ENCODE peak calls at places on chromosome 20, in seven cellular contexts. One of them, this sample, is unnamed.

GRCh38 chr20:19233025-19233794 is 20.8 kb downstream of the SLC24A3 start:
- DNase-seq in HL-60: no peak
- DNase-seq in bronchial epithelial cell: no peak
- DNase-seq in WTC11: no peak
- DNase-seq in cardiac fibroblast: no peak
- DNase-seq in pancreas: no peak
- DNase-seq in PC-9: no peak
- DNase-seq in this sample: no peak

GRCh38 chr20:5264807-5265206 is 51.9 kb downstream of the PROKR2 start:
- DNase-seq in PC-9: no peak
- DNase-seq in pancreas: no peak
- DNase-seq in bronchial epithelial cell: no peak
- DNase-seq in HL-60: no peak
- DNase-seq in cardiac fibroblast: no peak
- DNase-seq in WTC11: no peak
- DNase-seq in this sample: no peak

GRCh38 chr20:41387433-41387832 is 20.8 kb upstream of the EMILIN3 start:
- DNase-seq in HL-60: no peak
- DNase-seq in PC-9: no peak
- DNase-seq in WTC11: peak
- DNase-seq in cardiac fibroblast: peak
- DNase-seq in pancreas: no peak
- DNase-seq in bronchial epithelial cell: no peak
- DNase-seq in this sample: no peak

GRCh38 chr20:49104365-49104648 is 58.2 kb downstream of the CSE1L start:
- DNase-seq in bronchial epithelial cell: no peak
- DNase-seq in cardiac fibroblast: no peak
- DNase-seq in PC-9: no peak
- DNase-seq in HL-60: no peak
- DNase-seq in WTC11: peak
- DNase-seq in pancreas: no peak
- DNase-seq in this sample: no peak

GRCh38 chr20:8151371-8151770 is 19.3 kb downstream of the PLCB1 start:
- DNase-seq in bronchial epithelial cell: no peak
- DNase-seq in cardiac fibroblast: peak
- DNase-seq in PC-9: no peak
- DNase-seq in pancreas: no peak
- DNase-seq in HL-60: no peak
- DNase-seq in WTC11: no peak
- DNase-seq in this sample: peak

GRCh38 chr20:43717616-43717995 is 9.2 kb downstream of the GTSF1L start:
- DNase-seq in cardiac fibroblast: no peak
- DNase-seq in WTC11: no peak
- DNase-seq in HL-60: no peak
- DNase-seq in bronchial epithelial cell: no peak
- DNase-seq in PC-9: no peak
- DNase-seq in pancreas: no peak
- DNase-seq in this sample: no peak

GRCh38 chr20:53822534-53822933 is 228.9 kb upstream of the ZNF217 start:
- DNase-seq in PC-9: no peak
- DNase-seq in bronchial epithelial cell: no peak
- DNase-seq in HL-60: no peak
- DNase-seq in WTC11: no peak
- DNase-seq in pancreas: no peak
- DNase-seq in cardiac fibroblast: no peak
- DNase-seq in this sample: no peak

GRCh38 chr20:44309763-44310663 is 989 bp downstream of the FITM2 start:
- DNase-seq in bronchial epithelial cell: peak
- DNase-seq in HL-60: no peak
- DNase-seq in PC-9: peak
- DNase-seq in pancreas: no peak
- DNase-seq in WTC11: no peak
- DNase-seq in cardiac fibroblast: peak
- DNase-seq in this sample: peak

GRCh38 chr20:44056010-44056698 is 130.8 kb downstream of the JPH2 start:
- DNase-seq in HL-60: no peak
- DNase-seq in pancreas: no peak
- DNase-seq in bronchial epithelial cell: peak
- DNase-seq in WTC11: peak
- DNase-seq in PC-9: peak
- DNase-seq in cardiac fibroblast: peak
- DNase-seq in this sample: no peak

GRCh38 chr20:39013662-39014109 is 51.5 kb downstream of the DHX35 start:
- DNase-seq in HL-60: no peak
- DNase-seq in cardiac fibroblast: no peak
- DNase-seq in WTC11: no peak
- DNase-seq in pancreas: no peak
- DNase-seq in PC-9: no peak
- DNase-seq in bronchial epithelial cell: no peak
- DNase-seq in this sample: peak

GRCh38 chr20:31869942-31870702 is at the start of the genes DUSP15 and TTLL9:
- DNase-seq in HL-60: no peak
- DNase-seq in cardiac fibroblast: no peak
- DNase-seq in PC-9: peak
- DNase-seq in pancreas: peak
- DNase-seq in WTC11: peak
- DNase-seq in bronchial epithelial cell: no peak
- DNase-seq in this sample: no peak

GRCh38 chr20:44089987-44090674 is 96.9 kb downstream of the JPH2 start:
- DNase-seq in cardiac fibroblast: peak
- DNase-seq in WTC11: no peak
- DNase-seq in pancreas: peak
- DNase-seq in PC-9: no peak
- DNase-seq in HL-60: peak
- DNase-seq in bronchial epithelial cell: peak
- DNase-seq in this sample: peak

GRCh38 chr20:4508773-4509172 is 212.9 kb upstream of the PRND start:
- DNase-seq in cardiac fibroblast: no peak
- DNase-seq in PC-9: no peak
- DNase-seq in WTC11: no peak
- DNase-seq in pancreas: no peak
- DNase-seq in bronchial epithelial cell: peak
- DNase-seq in HL-60: no peak
- DNase-seq in this sample: no peak

GRCh38 chr20:48092596-48093280 is 307.5 kb upstream of the SULF2 start:
- DNase-seq in pancreas: no peak
- DNase-seq in PC-9: no peak
- DNase-seq in WTC11: no peak
- DNase-seq in cardiac fibroblast: no peak
- DNase-seq in bronchial epithelial cell: no peak
- DNase-seq in HL-60: no peak
- DNase-seq in this sample: no peak

GRCh38 chr20:48703107-48703506 is 124.7 kb downstream of the PREX1 start:
- DNase-seq in WTC11: no peak
- DNase-seq in bronchial epithelial cell: no peak
- DNase-seq in HL-60: no peak
- DNase-seq in PC-9: no peak
- DNase-seq in pancreas: peak
- DNase-seq in cardiac fibroblast: no peak
- DNase-seq in this sample: no peak

GRCh38 chr20:44054118-44054517 is 132.9 kb downstream of the JPH2 start:
- DNase-seq in WTC11: no peak
- DNase-seq in pancreas: no peak
- DNase-seq in bronchial epithelial cell: no peak
- DNase-seq in cardiac fibroblast: no peak
- DNase-seq in PC-9: no peak
- DNase-seq in HL-60: no peak
- DNase-seq in this sample: no peak

DNA sequence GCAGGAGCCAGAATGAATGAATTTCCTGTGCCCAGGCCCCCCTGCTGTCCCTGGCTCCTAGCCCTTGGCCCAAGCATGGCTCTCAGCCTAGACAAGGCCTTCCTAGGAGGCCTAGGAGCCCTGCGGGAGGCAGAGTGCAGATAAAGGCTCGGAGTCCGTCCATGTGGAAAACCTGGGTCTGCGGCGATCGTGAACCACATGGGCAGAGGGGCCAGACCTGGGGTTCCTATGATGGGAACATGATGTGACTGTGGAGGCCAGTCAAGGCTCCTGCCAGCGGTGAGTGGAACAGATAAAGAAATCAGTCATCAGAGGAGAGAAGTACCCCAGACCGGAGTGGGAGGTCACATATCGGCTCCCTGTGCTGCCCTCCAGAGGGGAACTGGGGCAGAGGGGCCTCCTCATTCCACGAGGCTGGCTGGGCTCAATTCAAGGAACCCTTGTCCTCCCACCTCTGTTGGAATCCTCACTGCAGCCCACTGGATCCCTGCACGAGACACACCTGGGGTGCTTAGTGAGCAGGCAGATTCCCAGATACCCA is 5.8 kb upstream of the VSTM2L start:
- DNase-seq in PC-9: no peak
- DNase-seq in cardiac fibroblast: peak
- DNase-seq in pancreas: no peak
- DNase-seq in WTC11: peak
- DNase-seq in bronchial epithelial cell: no peak
- DNase-seq in HL-60: no peak
- DNase-seq in this sample: no peak
- TF ChIP-seq CTCF in PC-9: no peak
- TF ChIP-seq CTCF in cardiac fibroblast: peak
- TF ChIP-seq CTCF in pancreas: no peak
- TF ChIP-seq CTCF in WTC11: no peak
- TF ChIP-seq CTCF in bronchial epithelial cell: peak
- TF ChIP-seq CTCF in HL-60: no peak
- TF ChIP-seq CTCF in this sample: peak

DNA sequence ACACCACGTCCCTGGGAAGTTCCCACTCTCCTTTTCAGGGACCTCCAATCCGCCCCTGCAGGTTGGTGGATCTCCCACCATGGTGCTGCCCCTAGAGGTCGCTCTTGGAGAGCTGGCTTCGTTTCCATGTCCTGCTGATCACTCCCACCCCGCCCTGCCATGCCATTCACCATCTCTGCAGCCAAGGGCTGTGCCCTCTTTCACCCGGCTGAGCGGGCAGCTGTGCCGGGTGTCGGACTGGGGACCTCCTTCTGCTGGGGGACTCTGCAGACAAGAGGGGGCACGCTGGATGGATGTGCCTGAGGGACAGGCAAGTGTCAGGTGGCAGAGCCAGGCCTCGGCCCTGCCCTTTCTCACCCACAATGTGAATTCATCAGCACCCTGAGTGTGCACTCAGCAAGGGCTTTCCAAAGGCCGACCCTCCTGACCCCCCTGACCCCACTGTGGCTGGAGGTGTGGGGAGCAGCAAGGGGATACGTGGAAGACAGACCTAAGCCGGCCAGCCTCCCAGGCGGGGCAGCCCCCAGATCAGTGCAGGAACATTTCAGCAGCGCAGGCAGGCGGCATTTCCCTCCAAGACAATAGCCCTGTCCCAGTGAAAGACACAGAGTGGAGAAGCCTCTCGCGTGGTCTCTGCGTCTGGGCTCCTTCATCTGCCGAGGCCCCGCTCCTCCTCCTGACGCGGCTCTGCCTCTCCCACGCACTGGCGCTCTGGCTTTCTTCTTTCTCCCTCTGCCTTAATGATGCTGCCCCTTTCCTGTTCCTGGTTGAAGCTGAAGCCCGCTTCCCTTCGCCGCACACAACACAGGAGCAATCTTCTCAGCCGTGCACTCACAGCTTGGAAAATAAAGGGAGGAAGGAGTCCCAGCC is 347.2 kb downstream of the CDH4 start:
- DNase-seq in cardiac fibroblast: no peak
- DNase-seq in WTC11: peak
- DNase-seq in bronchial epithelial cell: no peak
- DNase-seq in HL-60: no peak
- DNase-seq in PC-9: no peak
- DNase-seq in pancreas: no peak
- DNase-seq in this sample: no peak
- TF ChIP-seq CTCF in cardiac fibroblast: no peak
- TF ChIP-seq CTCF in WTC11: peak
- TF ChIP-seq CTCF in bronchial epithelial cell: no peak
- TF ChIP-seq CTCF in HL-60: no peak
- TF ChIP-seq CTCF in PC-9: no peak
- TF ChIP-seq CTCF in pancreas: no peak
- TF ChIP-seq CTCF in this sample: no peak

DNA sequence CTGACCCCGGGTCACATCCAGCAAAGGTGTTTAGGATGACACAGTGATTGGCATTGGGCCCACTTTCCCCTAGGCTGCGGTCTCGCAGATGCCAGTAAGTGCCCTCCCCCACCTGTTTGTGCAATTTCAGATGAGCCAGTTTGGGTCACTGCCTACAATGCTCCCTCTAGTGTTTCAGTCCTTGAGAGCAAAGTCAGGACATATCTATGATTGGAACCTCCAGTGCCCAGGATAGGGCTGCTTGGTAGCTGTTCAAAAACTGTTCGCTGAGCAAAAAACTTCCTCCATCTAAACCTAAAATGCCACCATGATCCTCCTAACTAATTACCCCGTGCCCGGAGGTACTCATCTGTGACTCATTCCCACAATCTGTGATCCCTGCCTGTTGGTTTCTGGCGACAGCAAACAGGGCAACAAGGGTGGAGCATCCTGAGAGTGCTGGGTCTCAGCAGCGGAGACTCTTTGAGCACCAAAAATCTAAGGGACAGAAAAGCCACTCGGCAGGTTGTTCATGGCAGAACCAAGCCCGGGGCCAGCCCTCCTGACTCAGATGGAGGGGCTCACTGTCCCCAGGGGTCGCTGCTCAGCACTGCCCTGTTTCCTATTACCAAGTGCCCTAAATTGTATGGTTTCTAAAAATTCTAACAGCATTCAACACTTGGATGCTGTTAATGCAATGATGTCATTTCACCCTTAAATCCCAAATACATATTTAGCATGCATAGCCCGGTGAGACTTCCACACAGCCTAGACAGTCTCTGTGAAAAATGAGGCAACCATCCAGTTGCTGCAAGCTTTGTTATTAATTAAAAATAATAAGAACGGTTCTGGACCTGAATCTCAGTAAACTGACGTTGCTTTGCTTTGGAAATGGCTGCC is 5.0 kb downstream of the VSX1 start:
- DNase-seq in cardiac fibroblast: peak
- DNase-seq in WTC11: no peak
- DNase-seq in pancreas: peak
- DNase-seq in HL-60: no peak
- DNase-seq in bronchial epithelial cell: peak
- DNase-seq in PC-9: peak
- DNase-seq in this sample: peak
- TF ChIP-seq CTCF in cardiac fibroblast: peak
- TF ChIP-seq CTCF in WTC11: no peak
- TF ChIP-seq CTCF in pancreas: no peak
- TF ChIP-seq CTCF in HL-60: no peak
- TF ChIP-seq CTCF in bronchial epithelial cell: peak
- TF ChIP-seq CTCF in PC-9: peak
- TF ChIP-seq CTCF in this sample: peak

DNA sequence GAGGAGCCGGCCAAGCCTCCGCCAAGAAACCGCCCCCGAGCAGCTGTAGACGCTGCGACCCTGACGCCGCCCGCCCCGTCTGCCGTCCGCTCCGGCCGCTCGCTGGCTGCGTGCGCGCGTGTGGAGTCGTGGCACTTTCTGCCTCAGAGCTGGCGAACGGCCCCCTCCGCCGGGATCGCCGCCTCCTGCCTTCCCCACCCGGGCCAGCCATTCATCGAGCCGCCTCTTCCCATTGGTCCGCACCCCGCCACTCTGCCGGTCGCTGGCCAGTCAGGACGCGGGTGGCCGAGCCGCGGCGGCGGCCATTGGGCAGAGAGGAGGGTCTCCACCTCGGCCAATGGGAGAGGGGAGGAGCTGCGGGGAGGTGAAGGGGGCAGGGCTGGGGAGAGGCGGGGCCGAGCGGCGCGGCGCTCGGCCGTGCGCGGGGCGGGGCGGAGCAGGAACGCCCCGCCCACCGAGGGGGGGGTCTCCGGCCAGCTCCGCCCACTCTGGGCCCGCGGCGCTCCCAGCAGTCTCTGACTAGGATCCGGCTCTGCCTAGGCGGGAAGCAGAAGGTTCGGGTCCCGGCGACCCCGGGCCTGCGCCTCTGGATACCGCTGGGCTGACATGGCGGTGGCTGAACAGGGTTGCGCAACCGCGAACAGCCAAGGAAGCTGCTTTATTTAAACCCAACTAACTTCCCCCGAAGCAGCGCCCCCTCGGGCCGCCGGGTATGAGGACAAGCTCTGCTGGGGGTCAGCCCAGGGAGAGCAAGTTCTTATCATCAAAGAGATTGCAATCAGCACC is at the start of gene RRBP1:
- DNase-seq in cardiac fibroblast: peak
- DNase-seq in WTC11: peak
- DNase-seq in HL-60: peak
- DNase-seq in pancreas: peak
- DNase-seq in PC-9: peak
- DNase-seq in bronchial epithelial cell: peak
- DNase-seq in this sample: peak
- TF ChIP-seq CTCF in cardiac fibroblast: peak
- TF ChIP-seq CTCF in WTC11: peak
- TF ChIP-seq CTCF in HL-60: peak
- TF ChIP-seq CTCF in pancreas: peak
- TF ChIP-seq CTCF in PC-9: peak
- TF ChIP-seq CTCF in bronchial epithelial cell: peak
- TF ChIP-seq CTCF in this sample: peak